ENCODE peak calls at places on chromosomes 7 and 10, in eight cellular contexts. P, Q, X, U, G, B, M and R are unnamed samples. For H3K27me3, the result is how much of the 10 kb centered on the place peaks cover.

GRCh38 chr10:32321016-32321631 is 25.8 kb downstream of the EPC1 start:
- DNase-seq in G (no peak), U (no peak), B (no peak), X (no peak), Q (no peak), M (no peak), P (no peak), R (no peak)

GRCh38 chr7:18504965-18505364 is 9.4 kb downstream of the HDAC9 start:
- DNase-seq in Q (no peak), B (no peak), G (no peak), X (no peak), U (no peak), M (no peak), P (no peak), R (no peak)

GRCh38 chr10:126398924-126399323 is 10.6 kb upstream of the ADAM12 start:
- DNase-seq in P (no peak), X (no peak), G (no peak), M (no peak), Q (no peak), U (peak), B (no peak), R (no peak)

GRCh38 chr7:124686543-124687161 is 78.9 kb downstream of the GPR37 start:
- DNase-seq in Q (no peak), X (no peak), P (no peak), U (no peak), G (no peak), M (no peak), B (no peak), R (no peak)

GRCh38 chr7:95302976-95303375 is 21.4 kb downstream of the PON1 start:
- DNase-seq in G (no peak), M (no peak), P (no peak), Q (no peak), U (no peak), B (no peak), X (no peak), R (no peak)

GRCh38 chr7:9349625-9350024 is 916.2 kb downstream of the NXPH1 start:
- DNase-seq in Q (no peak), M (no peak), B (no peak), P (no peak), U (no peak), G (no peak), X (no peak), R (no peak)

GRCh38 chr7:108448777-108449576 is 7.3 kb downstream of the NRCAM start:
- DNase-seq in U (no peak), G (no peak), M (no peak), B (no peak), X (no peak), Q (no peak), P (no peak), R (no peak)

GRCh38 chr10:5466451-5466996 is 32.8 kb downstream of the CALML5 start:
- DNase-seq in M (no peak), P (peak), Q (peak), X (peak), G (no peak), B (no peak), U (peak), R (no peak)

GRCh38 chr10:71933651-71934050 is 30.5 kb upstream of the CHST3 start:
- DNase-seq in U (no peak), Q (no peak), G (no peak), M (peak), X (no peak), P (no peak), B (no peak), R (no peak)

GRCh38 chr10:82150123-82150900 is 275.3 kb downstream of the NRG3 start:
- DNase-seq in G (peak), P (no peak), B (peak), Q (no peak), X (no peak), M (peak), U (peak), R (no peak)

GRCh38 chr7:7221602-7222038 is 39.3 kb downstream of the C1GALT1 start:
- DNase-seq in P (peak), B (no peak), U (peak), G (no peak), X (no peak), M (no peak), Q (no peak), R (peak)

GRCh38 chr10:132663666-132664365 is 122.1 kb downstream of the NKX6-2 start:
- DNase-seq in P (no peak), Q (no peak), B (no peak), U (no peak), X (no peak), G (no peak), M (no peak), R (no peak)

GRCh38 chr7:30815016-30815854 is 44.0 kb downstream of the MINDY4 start:
- DNase-seq in Q (peak), B (no peak), U (no peak), G (no peak), X (no peak), P (no peak), M (no peak), R (no peak)

GRCh38 chr7:101198476-101198875 is 2.4 kb downstream of the MOGAT3 start:
- DNase-seq in X (no peak), P (no peak), U (no peak), M (no peak), B (no peak), Q (no peak), G (no peak), R (no peak)
- H3K27me3 ChIP-seq in X (under half), P (under half), U (under half), M (under half), B (under half), Q (under half), G (half or more), R (under half)

DNA sequence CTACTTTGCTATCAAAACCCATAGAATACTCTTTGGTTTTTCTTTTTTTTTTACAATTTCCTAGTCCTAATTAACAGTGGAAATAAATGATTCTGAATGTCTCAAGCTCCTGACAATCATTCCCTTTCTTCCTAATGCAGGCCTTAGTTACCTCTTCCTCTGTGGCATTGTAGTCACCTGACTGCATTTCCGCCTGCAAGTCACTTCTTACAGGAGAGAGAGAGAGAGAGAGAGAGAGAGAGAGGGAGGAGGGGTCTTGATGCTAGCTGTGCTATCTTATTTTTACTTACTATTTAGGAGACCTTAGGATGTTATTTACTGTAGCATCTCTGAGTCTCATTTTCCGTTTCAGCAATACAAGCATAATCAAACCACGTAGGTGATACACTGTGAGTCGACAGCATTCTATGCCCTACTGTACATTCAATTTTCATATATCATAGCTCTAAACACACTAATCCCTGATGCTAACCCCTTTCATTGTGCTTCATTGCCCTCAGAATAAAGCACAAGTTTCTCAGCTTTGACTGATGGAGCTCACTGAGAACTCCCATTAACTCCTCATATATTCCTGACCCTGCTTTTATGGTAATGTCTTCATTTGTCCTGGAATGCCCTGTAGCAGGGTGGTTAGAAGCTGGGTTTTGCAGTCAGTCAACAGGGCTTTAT is 1237.3 kb downstream of the XPNPEP1 start:
- DNase-seq in G (no peak), B (no peak), X (no peak), U (no peak), Q (no peak), M (no peak), P (no peak), R (no peak)
- TF ChIP-seq CTCF in G (no peak), B (no peak), X (no peak), U (no peak), Q (no peak), M (no peak), P (no peak), R (no peak)

DNA sequence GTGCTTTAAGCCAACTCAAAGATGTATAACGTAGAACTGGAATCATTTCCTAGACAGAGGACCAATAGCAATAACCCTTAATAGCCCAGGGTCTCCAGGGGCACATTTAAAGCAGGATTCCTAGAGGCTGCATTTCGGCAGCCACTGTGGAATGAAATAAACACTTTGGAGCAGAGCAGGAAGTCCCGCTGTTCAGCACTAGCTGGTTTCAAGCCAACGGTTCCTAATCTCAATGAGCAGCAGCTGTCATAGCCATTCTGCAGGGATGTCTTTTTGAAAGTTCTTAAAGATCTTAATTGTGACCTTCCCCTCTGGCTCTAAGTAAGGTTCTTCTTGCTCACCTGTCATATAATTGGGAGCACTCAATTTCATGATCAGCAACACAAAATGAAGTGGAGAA is 18.4 kb upstream of the MACROH2A2 start:
- DNase-seq in P (no peak), U (no peak), Q (no peak), X (no peak), B (no peak), M (no peak), G (no peak), R (no peak)
- H3K27me3 ChIP-seq in P (under half), U (under half), Q (under half), X (under half), B (under half), M (under half), G (under half), R (under half)

DNA sequence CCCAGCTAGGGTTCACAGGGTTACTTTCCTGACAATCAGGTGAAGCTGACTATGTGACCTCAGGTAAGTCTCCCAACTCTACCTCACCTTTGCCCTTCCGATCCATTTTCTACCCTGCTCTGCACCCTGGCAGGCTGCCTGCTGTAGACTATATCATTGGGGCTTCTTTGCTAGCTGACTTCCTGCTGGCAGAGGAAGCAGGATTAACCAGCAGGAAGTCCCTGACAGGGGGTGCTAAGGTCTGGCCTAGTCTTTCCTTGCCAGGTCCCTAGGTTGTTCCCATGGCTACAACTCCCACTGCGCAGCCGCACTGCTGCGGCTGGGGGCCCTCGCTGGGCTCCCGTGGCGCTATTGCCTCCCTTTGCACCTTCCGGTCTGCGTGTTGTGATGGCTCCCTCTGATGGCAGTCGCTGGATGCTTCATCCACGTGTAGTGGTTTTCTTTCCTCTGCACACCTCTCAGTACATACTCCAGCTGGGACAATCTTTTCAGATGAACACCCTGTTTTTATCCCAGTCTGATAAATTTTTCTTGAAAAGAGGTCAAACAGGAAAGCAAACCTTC is 365.9 kb downstream of the REEP3 start:
- DNase-seq in M (no peak), X (no peak), B (no peak), U (peak), Q (no peak), P (no peak), G (no peak), R (no peak)
- TF ChIP-seq CTCF in M (no peak), X (no peak), B (no peak), U (peak), Q (no peak), P (no peak), G (no peak), R (peak)

GRCh38 chr7:82443801-82444219 is 233 bp upstream of the CACNA2D1 start:
- DNase-seq in P (peak), Q (peak), M (peak), U (peak), G (peak), X (peak), B (peak), R (peak)
- H3K27me3 ChIP-seq in P (under half), Q (under half), M (under half), U (under half), G (under half), X (under half), B (under half), R (under half)